ENCODE peak calls at places on chromosomes 2 and 18, in eight cellular contexts. F is SK-N-SH, Q is IMR-90, R is lower lobe of right lung, A is heart left ventricle, N is fibroblast of pulmonary artery, P is epithelial cell of proximal tubule, K is PC-9. I is an unnamed sample.

GRCh38 chr2:219684721-219685689 is 57.6 kb downstream of the SLC4A3 start:
- DNase-seq in Q (peak), K (peak), R (peak), N (peak), P (peak), A (peak), F (no peak), I (peak)

GRCh38 chr2:179344280-179344961 is 79.8 kb upstream of the SESTD1 start:
- DNase-seq in K (peak), Q (peak), P (no peak), F (no peak), R (no peak), A (no peak), N (peak), I (no peak)

GRCh38 chr2:68320118-68320641 is 431 bp upstream of the CNRIP1 start:
- DNase-seq in R (no peak), A (peak), F (peak), K (no peak), P (no peak), N (no peak), Q (no peak), I (peak)

GRCh38 chr18:12003894-12004293 is 22.6 kb downstream of the IMPA2 start:
- DNase-seq in F (no peak), R (no peak), N (no peak), P (no peak), A (no peak), K (no peak), Q (no peak), I (no peak)

GRCh38 chr2:189159273-189159672 is 20.3 kb downstream of the COL5A2 start:
- DNase-seq in A (no peak), Q (no peak), F (no peak), K (no peak), N (no peak), P (no peak), R (no peak), I (no peak)

GRCh38 chr2:3747032-3747654 is 43.8 kb downstream of the DCDC2C start:
- DNase-seq in Q (no peak), F (no peak), R (no peak), P (no peak), N (no peak), A (no peak), K (no peak), I (no peak)

GRCh38 chr2:96601382-96602292 is 36.5 kb downstream of the KANSL3 start:
- DNase-seq in N (no peak), P (no peak), Q (no peak), R (no peak), F (no peak), K (no peak), A (no peak), I (no peak)

GRCh38 chr18:78727057-78727739 is 252.4 kb upstream of the SALL3 start:
- DNase-seq in A (no peak), N (no peak), Q (no peak), R (no peak), F (no peak), P (no peak), K (no peak), I (no peak)

GRCh38 chr2:144570566-144570965 is 50.6 kb upstream of the ZEB2 start:
- DNase-seq in R (no peak), Q (no peak), P (no peak), K (no peak), N (no peak), F (no peak), A (no peak), I (no peak)

GRCh38 chr2:205858781-205859478 is 176.6 kb downstream of the NRP2 start:
- DNase-seq in N (peak), P (peak), Q (peak), F (no peak), K (peak), R (no peak), A (peak), I (no peak)

DNA sequence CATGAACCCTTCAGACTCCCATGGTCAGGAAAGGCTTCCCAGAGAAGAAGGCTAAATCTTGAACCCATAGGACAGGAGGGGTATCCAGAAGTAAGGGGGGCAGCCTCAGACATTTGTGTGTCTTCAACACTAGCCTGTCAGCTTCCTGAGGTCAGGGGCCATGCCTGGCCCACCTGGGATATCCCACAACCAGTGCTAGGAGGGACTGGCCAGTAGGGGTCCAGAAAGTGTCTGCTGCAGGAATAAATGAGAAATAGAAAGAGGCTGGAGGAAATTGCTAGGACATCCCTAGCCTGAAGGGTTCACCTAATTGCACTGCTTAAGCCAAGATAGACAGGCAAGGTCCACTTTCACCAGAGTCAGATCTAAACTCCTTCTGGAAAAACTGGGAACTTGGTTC is 799.6 kb upstream of the ID2 start:
- DNase-seq in F (no peak), Q (no peak), P (no peak), N (no peak), R (no peak), K (no peak), A (no peak), I (no peak)
- TF ChIP-seq CTCF in F (peak), Q (no peak), P (peak), N (no peak), R (no peak), K (no peak), A (no peak), I (no peak)

DNA sequence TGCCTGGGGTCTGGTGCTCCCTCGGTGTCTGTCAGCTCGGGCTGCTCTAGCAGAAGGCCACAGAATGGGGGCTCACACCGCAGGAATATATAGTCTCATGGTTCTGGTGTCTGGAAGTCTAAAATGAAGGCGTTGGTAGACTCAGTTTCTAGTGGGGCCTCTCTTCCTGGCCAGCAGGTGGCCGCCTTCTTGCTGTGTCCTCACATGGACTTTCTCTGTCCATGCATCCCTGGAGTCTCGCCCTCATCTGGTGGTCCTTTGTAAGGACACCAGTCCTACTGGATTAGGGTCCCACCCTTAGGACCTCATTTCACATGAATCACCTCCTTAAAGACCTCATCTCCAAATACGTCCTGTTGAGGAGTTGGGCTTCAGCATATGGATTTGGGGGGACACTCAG is 65.7 kb downstream of the RRM2 start:
- DNase-seq in K (no peak), R (no peak), N (peak), A (no peak), F (peak), Q (peak), P (no peak), I (no peak)
- TF ChIP-seq CTCF in K (peak), R (no peak), N (peak), A (no peak), F (peak), Q (peak), P (peak), I (peak)

GRCh38 chr18:36287653-36288052 is 9.9 kb upstream of the FHOD3 start:
- DNase-seq in R (no peak), K (no peak), Q (no peak), P (no peak), N (no peak), F (no peak), A (no peak), I (no peak)

GRCh38 chr18:36283448-36283847 is 14.1 kb upstream of the FHOD3 start:
- DNase-seq in A (no peak), N (no peak), R (no peak), K (no peak), F (no peak), P (no peak), Q (no peak), I (no peak)

GRCh38 chr18:36284268-36284667 is 13.2 kb upstream of the FHOD3 start:
- DNase-seq in N (no peak), Q (no peak), K (no peak), F (no peak), R (no peak), A (no peak), P (no peak), I (no peak)

GRCh38 chr18:36281941-36282340 is 15.6 kb upstream of the FHOD3 start:
- DNase-seq in F (no peak), P (no peak), N (no peak), A (no peak), R (no peak), Q (no peak), K (no peak), I (no peak)

DNA sequence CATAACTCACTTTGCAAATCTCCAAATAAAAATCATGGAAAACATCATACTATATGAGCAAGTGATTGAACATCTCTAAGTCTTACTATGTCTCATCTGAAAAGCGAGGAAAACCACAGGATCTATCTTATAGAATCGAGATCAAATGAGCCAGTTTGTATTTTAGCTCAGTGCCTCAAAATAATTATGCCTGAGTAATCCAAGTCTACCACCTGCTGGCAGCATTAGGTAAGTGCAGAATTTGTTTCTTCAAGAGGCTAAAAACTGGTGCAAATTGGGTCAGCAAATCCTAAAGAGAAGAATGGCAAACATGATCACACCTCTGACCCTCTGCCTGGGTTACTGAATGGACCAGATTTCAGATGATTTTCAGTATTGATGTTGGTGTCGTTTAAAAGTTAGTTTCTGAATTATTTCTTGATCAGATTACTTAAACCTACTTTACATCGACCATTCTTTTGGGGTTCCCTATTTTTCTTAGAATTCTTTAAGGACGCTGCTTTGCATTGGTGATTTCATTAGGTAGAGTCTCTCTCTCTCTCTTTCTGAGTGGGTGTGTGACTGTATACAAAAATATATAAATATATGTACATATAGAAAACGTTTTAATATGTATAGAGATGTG is 12.7 kb upstream of the FHOD3 start:
- DNase-seq in K (peak), A (no peak), Q (peak), R (no peak), P (no peak), N (peak), F (peak), I (peak)
- TF ChIP-seq CTCF in K (peak), A (peak), Q (peak), R (peak), P (peak), N (peak), F (peak), I (peak)

GRCh38 chr2:222655748-222656543 is at the start of gene FARSB:
- DNase-seq in K (peak), F (peak), A (peak), P (peak), R (peak), Q (peak), N (peak), I (peak)
- TF ChIP-seq CTCF in K (no peak), F (no peak), A (no peak), P (no peak), R (no peak), Q (no peak), N (no peak), I (no peak)